ENCODE peak calls at places on chromosomes 13 and 19, in seven cellular contexts. C, X, M, P, G, O and U are unnamed samples.

GRCh38 chr13:27562457-27562856 is 57.9 kb downstream of the LNX2 start:
- DNase-seq in C (no peak), X (no peak), M (no peak), P (no peak), G (no peak), O (no peak), U (no peak)

GRCh38 chr13:42574435-42575311 is 721 bp downstream of the TNFSF11 start:
- DNase-seq in C (no peak), X (no peak), M (no peak), P (no peak), G (peak), O (no peak), U (no peak)

GRCh38 chr13:90768116-90768515 is 579.4 kb upstream of the MIR17HG start:
- DNase-seq in C (no peak), X (no peak), M (no peak), P (no peak), G (no peak), O (no peak), U (no peak)

GRCh38 chr19:44587863-44588752 is 25.3 kb upstream of the IGSF23 start:
- DNase-seq in C (peak), X (peak), M (no peak), P (no peak), G (no peak), O (no peak), U (peak)

GRCh38 chr13:38415233-38415632 is 65.6 kb downstream of the UFM1 start:
- DNase-seq in C (no peak), X (peak), M (no peak), P (no peak), G (no peak), O (no peak), U (peak)

GRCh38 chr13:109816979-109817275 is 30.5 kb upstream of the IRS2 start:
- DNase-seq in C (no peak), X (no peak), M (no peak), P (no peak), G (no peak), O (no peak), U (peak)

GRCh38 chr19:5292843-5293606 is 47.6 kb downstream of the PTPRS start:
- DNase-seq in C (peak), X (peak), M (peak), P (peak), G (peak), O (peak), U (peak)

GRCh38 chr13:44040070-44040753 is 160.5 kb downstream of the LACC1 start:
- DNase-seq in C (no peak), X (no peak), M (no peak), P (no peak), G (no peak), O (no peak), U (no peak)

GRCh38 chr13:43388282-43389034 is 365.1 kb downstream of the DNAJC15 start:
- DNase-seq in C (no peak), X (no peak), M (no peak), P (no peak), G (no peak), O (no peak), U (peak)

GRCh38 chr13:90652036-90652435 is 695.5 kb upstream of the MIR17HG start:
- DNase-seq in C (no peak), X (no peak), M (no peak), P (no peak), G (no peak), O (no peak), U (no peak)

GRCh38 chr19:1233361-1233667 is 4.5 kb downstream of the CBARP start:
- DNase-seq in C (no peak), X (no peak), M (no peak), P (no peak), G (no peak), O (no peak), U (no peak)

GRCh38 chr19:38079926-38080380 is 144.1 kb downstream of the DPF1 start:
- DNase-seq in C (peak), X (peak), M (no peak), P (no peak), G (no peak), O (peak), U (peak)

GRCh38 chr13:80303225-80303811 is 37.6 kb downstream of the SPRY2 start:
- DNase-seq in C (no peak), X (no peak), M (no peak), P (no peak), G (no peak), O (no peak), U (no peak)

GRCh38 chr13:21402586-21403307 is 56.4 kb downstream of the ZDHHC20 start:
- DNase-seq in C (peak), X (peak), M (no peak), P (no peak), G (no peak), O (no peak), U (no peak)

GRCh38 chr19:5332501-5332900 is 8.1 kb downstream of the PTPRS start:
- DNase-seq in C (no peak), X (no peak), M (no peak), P (no peak), G (no peak), O (no peak), U (no peak)

GRCh38 chr13:66965146-66965545 is 265.0 kb downstream of the PCDH9 start:
- DNase-seq in C (no peak), X (peak), M (no peak), P (no peak), G (no peak), O (no peak), U (no peak)

GRCh38 chr13:34349091-34349722 is 531.3 kb downstream of the RFC3 start:
- DNase-seq in C (peak), X (peak), M (no peak), P (no peak), G (no peak), O (no peak), U (peak)

GRCh38 chr13:47033216-47033615 is 136.4 kb upstream of the HTR2A start:
- DNase-seq in C (peak), X (no peak), M (no peak), P (no peak), G (no peak), O (no peak), U (peak)

GRCh38 chr13:114119196-114119595 is 13.2 kb downstream of the RASA3 start:
- DNase-seq in C (peak), X (peak), M (no peak), P (no peak), G (no peak), O (no peak), U (peak)

GRCh38 chr19:39270091-39270871 is 2.1 kb downstream of the IFNL2 start:
- DNase-seq in C (no peak), X (peak), M (no peak), P (no peak), G (no peak), O (no peak), U (no peak)

GRCh38 chr19:3986260-3987041 is 1.2 kb upstream of the EEF2 start:
- DNase-seq in C (peak), X (peak), M (no peak), P (no peak), G (no peak), O (peak), U (peak)

GRCh38 chr19:55106591-55106990 is 10.8 kb downstream of the PPP1R12C start:
- DNase-seq in C (no peak), X (no peak), M (no peak), P (no peak), G (no peak), O (no peak), U (no peak)

GRCh38 chr19:18833849-18834643 is 2.3 kb downstream of the UPF1 start:
- DNase-seq in C (peak), X (peak), M (no peak), P (no peak), G (no peak), O (no peak), U (no peak)

GRCh38 chr19:2123682-2124387 is 27.1 kb downstream of the IZUMO4 start:
- DNase-seq in C (peak), X (peak), M (no peak), P (no peak), G (no peak), O (no peak), U (peak)

GRCh38 chr13:36920612-36921185 is 661 bp upstream of the SMAD9 start:
- DNase-seq in C (no peak), X (no peak), M (no peak), P (no peak), G (no peak), O (no peak), U (no peak)

GRCh38 chr13:79786176-79786575 is 305.2 kb downstream of the NDFIP2 start:
- DNase-seq in C (no peak), X (no peak), M (no peak), P (no peak), G (no peak), O (no peak), U (no peak)